ENCODE peak calls at places on chromosomes 5 and 9, in four cellular contexts. Y, A, E and W are unnamed samples.

GRCh38 chr5:98722188-98722587 is 51.3 kb upstream of the RGMB start:
- DNase-seq in Y (no peak), A (no peak), E (no peak), W (no peak)

GRCh38 chr9:135704366-135704947 is 2.5 kb downstream of the KCNT1 start:
- DNase-seq in Y (no peak), A (no peak), E (peak; percentile 17), W (no peak)

GRCh38 chr5:31068287-31068686 is 125.2 kb upstream of the CDH6 start:
- DNase-seq in Y (no peak), A (no peak), E (no peak), W (no peak)

GRCh38 chr5:92945630-92946097 is 635.4 kb downstream of the NR2F1-AS1 start:
- DNase-seq in Y (no peak), A (no peak), E (peak; percentile 49), W (no peak)

GRCh38 chr9:36479086-36479485 is 79.0 kb upstream of the RNF38 start:
- DNase-seq in Y (no peak), A (no peak), E (no peak), W (no peak)

GRCh38 chr9:129895376-129896268 is 60.4 kb downstream of the USP20 start:
- DNase-seq in Y (no peak), A (no peak), E (no peak), W (no peak)

GRCh38 chr9:70073756-70074155 is 30.1 kb downstream of the MAMDC2 start:
- DNase-seq in Y (no peak), A (no peak), E (no peak), W (no peak)

GRCh38 chr9:124286292-124286931 is 28.7 kb downstream of the NEK6 start:
- DNase-seq in Y (no peak), A (no peak), E (peak; percentile 81), W (peak; percentile 62)

GRCh38 chr5:107513337-107514125 is 157.2 kb downstream of the EFNA5 start:
- DNase-seq in Y (no peak), A (no peak), E (no peak), W (no peak)

GRCh38 chr9:18002718-18003438 is 424.0 kb downstream of the SH3GL2 start:
- DNase-seq in Y (no peak), A (no peak), E (no peak), W (no peak)

GRCh38 chr5:1315709-1316587 is 21.1 kb upstream of the TERT start:
- DNase-seq in Y (no peak), A (peak; percentile 90), E (peak; percentile 7), W (peak; percentile 88)

GRCh38 chr5:65925094-65925600 is 1.2 kb upstream of the ERBIN start:
- DNase-seq in Y (no peak), A (peak; percentile 61), E (peak; percentile 74), W (peak; percentile 78)

GRCh38 chr9:37364751-37365360 is 57.6 kb upstream of the GRHPR start:
- DNase-seq in Y (no peak), A (peak; percentile 14), E (no peak), W (no peak)

GRCh38 chr9:87882627-87883026 is at the start of gene SPATA31E1:
- DNase-seq in Y (no peak), A (no peak), E (no peak), W (no peak)

GRCh38 chr9:136629879-136630661 is 32.6 kb upstream of the EGFL7 start:
- DNase-seq in Y (no peak), A (peak; percentile 51), E (peak; percentile 63), W (no peak)

GRCh38 chr9:19517202-19517942 is 108.6 kb downstream of the ACER2 start:
- DNase-seq in Y (no peak), A (peak; percentile 20), E (no peak), W (no peak)

GRCh38 chr5:141636413-141637265 is at the start of the genes HDAC3 and RELL2:
- DNase-seq in Y (no peak), A (peak; percentile 95), E (peak; percentile 93), W (no peak)

GRCh38 chr5:156513123-156513814 is 186.3 kb downstream of the SGCD start:
- DNase-seq in Y (no peak), A (no peak), E (no peak), W (no peak)

GRCh38 chr5:53971096-53971495 is 339.3 kb downstream of the ARL15 start:
- DNase-seq in Y (no peak), A (no peak), E (peak; percentile 39), W (no peak)

GRCh38 chr9:78014776-78015175 is 16.8 kb downstream of the GNAQ start:
- DNase-seq in Y (no peak), A (peak; percentile 9), E (peak; percentile 39), W (no peak)

GRCh38 chr9:124258765-124259272 is 1.1 kb downstream of the NEK6 start:
- DNase-seq in Y (no peak), A (peak; percentile 54), E (no peak), W (no peak)

GRCh38 chr9:17555362-17556054 is 23.4 kb upstream of the SH3GL2 start:
- DNase-seq in Y (no peak), A (no peak), E (no peak), W (no peak)

GRCh38 chr5:36478646-36479307 is 127.6 kb upstream of the SLC1A3 start:
- DNase-seq in Y (no peak), A (no peak), E (no peak), W (no peak)

GRCh38 chr9:113796651-113797426 is 79.3 kb upstream of the ZNF618 start:
- DNase-seq in Y (no peak), A (no peak), E (no peak), W (no peak)

GRCh38 chr5:153926201-153926600 is 112.5 kb downstream of the FAM114A2 start:
- DNase-seq in Y (no peak), A (no peak), E (no peak), W (no peak)

GRCh38 chr5:78806544-78806943 is 158.0 kb upstream of the LHFPL2 start:
- DNase-seq in Y (peak; percentile 59), A (peak; percentile 33), E (peak; percentile 50), W (no peak)

GRCh38 chr5:116032094-116032517 is at the start of gene ARL14EPL:
- DNase-seq in Y (peak; percentile 1), A (peak; percentile 88), E (peak; percentile 92), W (peak; percentile 39)

DNA sequence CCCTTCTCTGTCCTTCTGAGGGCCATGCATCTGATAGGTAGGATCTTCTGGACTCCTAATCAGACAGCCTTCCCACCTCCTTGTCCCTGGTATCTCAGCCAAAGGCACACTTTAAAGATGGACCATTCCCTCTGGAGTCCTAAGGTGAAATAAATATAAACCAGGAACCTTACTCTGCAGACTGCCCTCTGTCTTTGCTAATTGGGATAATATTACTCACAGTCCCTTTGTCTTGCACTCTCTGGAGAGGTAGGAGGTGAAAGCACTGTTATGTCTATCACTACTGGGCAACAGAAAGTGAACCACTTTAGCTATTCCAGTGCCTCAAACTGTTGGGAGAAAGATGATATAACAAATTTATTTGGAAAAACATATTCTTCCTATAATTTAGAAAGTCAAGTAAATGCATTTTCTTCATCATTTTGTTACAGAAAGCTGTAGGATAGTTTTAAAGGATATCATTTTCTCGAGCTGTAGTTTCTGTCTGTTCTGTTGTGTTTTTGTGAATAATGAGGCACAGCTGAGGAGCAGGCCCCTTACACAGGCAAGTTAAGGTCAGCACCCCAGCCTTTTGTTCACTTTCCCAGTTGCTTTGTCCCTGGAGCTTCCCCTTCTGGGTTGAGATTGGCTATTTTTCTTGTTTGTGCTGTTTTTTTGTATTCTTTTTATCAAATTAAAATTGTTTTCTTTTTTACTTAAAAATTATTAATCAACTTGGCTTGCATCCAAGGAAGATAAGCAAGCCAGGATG is 213.6 kb upstream of the ACTBL2 start:
- DNase-seq in Y (no peak), A (no peak), E (no peak), W (no peak)
- TF ChIP-seq CTCF in Y (no peak), A (no peak), E (no peak), W (no peak)

DNA sequence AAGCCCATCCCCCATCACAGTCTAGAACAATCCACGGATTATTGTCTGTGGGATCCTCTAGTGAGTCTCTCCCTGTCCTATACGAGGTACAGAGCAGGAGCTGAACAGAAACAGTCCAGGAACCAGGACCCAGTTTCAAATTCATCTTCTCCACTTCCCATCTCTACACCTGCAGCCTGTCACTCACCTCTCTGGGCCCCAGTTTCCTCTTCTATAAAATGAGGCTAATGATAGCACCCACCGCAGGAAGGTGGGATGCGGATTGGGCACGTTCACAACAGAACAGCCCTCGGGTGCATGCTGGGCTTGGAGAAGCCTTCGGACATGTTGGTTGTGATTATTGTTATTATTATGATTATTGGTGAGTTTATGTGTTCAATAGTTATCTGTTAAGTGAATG is 78.5 kb downstream of the ANKRD33B start:
- DNase-seq in Y (no peak), A (no peak), E (no peak), W (no peak)
- TF ChIP-seq CTCF in Y (no peak), A (no peak), E (no peak), W (no peak)

GRCh38 chr9:122125891-122126331 is 32.8 kb upstream of the TTLL11 start:
- DNase-seq in Y (no peak), A (peak; percentile 40), E (no peak), W (no peak)

GRCh38 chr9:122126340-122127333 is 32.9 kb downstream of the NDUFA8 start:
- DNase-seq in Y (no peak), A (no peak), E (no peak), W (no peak)

GRCh38 chr9:122128432-122129343 is 30.9 kb downstream of the NDUFA8 start:
- DNase-seq in Y (no peak), A (no peak), E (no peak), W (no peak)

GRCh38 chr9:122128007-122128406 is 31.6 kb downstream of the NDUFA8 start:
- DNase-seq in Y (no peak), A (no peak), E (no peak), W (no peak)

GRCh38 chr9:122127396-122127798 is 32.2 kb downstream of the NDUFA8 start:
- DNase-seq in Y (no peak), A (no peak), E (no peak), W (no peak)
- TF ChIP-seq CTCF in Y (no peak), A (no peak), E (no peak), W (no peak)

GRCh38 chr5:8908055-8908683 is 637.7 kb downstream of the SEMA5A start:
- DNase-seq in Y (no peak), A (peak; percentile 62), E (peak; percentile 26), W (peak; percentile 22)
- TF ChIP-seq CTCF in Y (peak; percentile 62), A (peak; percentile 65), E (peak; percentile 87), W (peak; percentile 95)

GRCh38 chr9:92506184-92506857 is 24.0 kb upstream of the ASPN start:
- DNase-seq in Y (peak; percentile 90), A (peak; percentile 98), E (peak; percentile 94), W (no peak)

GRCh38 chr9:92507005-92507404 is 24.7 kb upstream of the ASPN start:
- DNase-seq in Y (no peak), A (no peak), E (peak; percentile 22), W (no peak)

GRCh38 chr9:92510747-92511146 is 25.0 kb downstream of the ECM2 start:
- DNase-seq in Y (no peak), A (no peak), E (no peak), W (no peak)

GRCh38 chr9:92507496-92507895 is 25.2 kb upstream of the ASPN start:
- DNase-seq in Y (no peak), A (no peak), E (no peak), W (no peak)

DNA sequence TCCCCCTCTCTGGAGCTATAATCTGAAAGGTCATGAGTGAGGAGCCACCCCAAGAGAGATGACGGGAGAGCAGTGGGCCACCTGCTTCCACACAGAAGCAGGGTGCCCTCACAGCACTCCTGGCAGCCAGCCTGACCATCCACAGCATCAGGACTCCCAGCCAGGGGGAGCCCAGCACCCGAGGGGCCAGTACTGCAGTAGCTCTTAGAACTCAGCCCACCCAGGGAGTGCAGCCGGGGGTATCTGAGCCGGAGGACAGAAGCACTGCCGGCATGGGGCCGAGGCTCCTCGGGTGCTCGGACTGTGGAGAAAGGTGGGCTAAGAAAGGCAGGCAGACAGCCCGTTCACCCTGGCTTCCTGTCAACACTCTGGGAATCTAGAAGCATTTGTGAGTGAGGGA is 25.7 kb upstream of the ASPN start:
- DNase-seq in Y (no peak), A (no peak), E (no peak), W (no peak)
- TF ChIP-seq CTCF in Y (no peak), A (no peak), E (peak; percentile 13), W (no peak)

GRCh38 chr5:38189031-38189632 is 69.2 kb upstream of the EGFLAM start:
- DNase-seq in Y (no peak), A (no peak), E (no peak), W (no peak)
- TF ChIP-seq CTCF in Y (no peak), A (no peak), E (no peak), W (no peak)